ENCODE peak calls at places on chromosomes 3 and 15, in ten cellular contexts. F, A, W, L, V, Y, H, B, R and D are unnamed samples.

GRCh38 chr3:188274249-188274915 is 120.4 kb downstream of the LPP start:
- DNase-seq in H (no peak), R (no peak), W (no peak), Y (no peak), F (no peak), B (no peak), L (no peak), A (no peak), V (no peak), D (no peak)

GRCh38 chr15:71649894-71650293 is 160.5 kb upstream of the NR2E3 start:
- DNase-seq in A (no peak), R (no peak), F (no peak), H (peak; percentile 59), Y (no peak), L (no peak), V (no peak), B (no peak), W (no peak), D (no peak)

GRCh38 chr3:123297627-123297899 is 95.8 kb downstream of the SEC22A start:
- DNase-seq in Y (no peak), B (no peak), H (no peak), W (no peak), L (no peak), V (no peak), R (no peak), A (no peak), F (no peak), D (no peak)

GRCh38 chr3:109005443-109005842 is 51.8 kb upstream of the GUCA1C start:
- DNase-seq in V (no peak), B (no peak), R (no peak), H (no peak), L (no peak), W (no peak), F (no peak), Y (no peak), A (no peak), D (no peak)

GRCh38 chr15:89068325-89068784 is 19.9 kb upstream of the ABHD2 start:
- DNase-seq in V (no peak), W (no peak), A (peak; percentile 52), F (no peak), Y (no peak), H (peak; percentile 95), B (no peak), R (no peak), L (no peak), D (no peak)

GRCh38 chr3:125098929-125099328 is 43.1 kb upstream of the HEG1 start:
- DNase-seq in R (no peak), F (no peak), W (no peak), Y (no peak), V (no peak), H (no peak), L (no peak), B (no peak), A (no peak), D (no peak)

GRCh38 chr3:169466990-169467389 is 196.5 kb downstream of the MECOM start:
- DNase-seq in F (no peak), R (no peak), A (no peak), V (no peak), L (no peak), W (no peak), H (no peak), Y (no peak), B (no peak), D (no peak)

GRCh38 chr15:61447981-61448380 is 218.9 kb upstream of the RORA start:
- DNase-seq in Y (no peak), H (no peak), F (no peak), B (no peak), W (no peak), R (no peak), V (no peak), L (no peak), A (no peak), D (no peak)

GRCh38 chr3:159039286-159039685 is 237.4 kb downstream of the MFSD1 start:
- DNase-seq in R (no peak), W (no peak), Y (no peak), B (no peak), A (no peak), H (no peak), V (no peak), F (no peak), L (no peak), D (no peak)

GRCh38 chr15:88788816-88789215 is 14.4 kb upstream of the ACAN start:
- DNase-seq in Y (no peak), L (no peak), V (no peak), R (no peak), A (no peak), F (no peak), H (peak; percentile 80), B (no peak), W (no peak), D (no peak)

GRCh38 chr3:183613366-183614293 is 21.8 kb upstream of the KLHL24 start:
- DNase-seq in R (peak; percentile 33), V (no peak), L (no peak), H (no peak), A (no peak), W (no peak), Y (no peak), F (no peak), B (no peak), D (no peak)

GRCh38 chr3:69505770-69506407 is 120.0 kb upstream of the FRMD4B start:
- DNase-seq in W (no peak), A (no peak), H (no peak), R (no peak), B (no peak), Y (no peak), F (no peak), L (no peak), V (no peak), D (no peak)

GRCh38 chr15:70473623-70474366 is 289.6 kb downstream of the UACA start:
- DNase-seq in Y (no peak), F (no peak), A (no peak), R (no peak), W (no peak), L (no peak), B (no peak), H (no peak), V (no peak), D (no peak)

GRCh38 chr3:96449803-96450202 is 364.6 kb upstream of the EPHA6 start:
- DNase-seq in B (no peak), H (no peak), V (no peak), R (peak; percentile 73), A (no peak), W (no peak), Y (no peak), F (no peak), L (no peak), D (no peak)

GRCh38 chr15:63971427-63971805 is 74.9 kb downstream of the DAPK2 start:
- DNase-seq in V (peak; percentile 37), R (no peak), Y (no peak), F (no peak), H (no peak), B (no peak), W (peak; percentile 9), A (peak; percentile 29), L (no peak), D (no peak)

GRCh38 chr15:43370310-43370974 is 401 bp downstream of the ZSCAN29 start:
- DNase-seq in V (no peak), F (peak; percentile 46), H (no peak), L (peak; percentile 28), W (no peak), Y (peak; percentile 22), B (peak; percentile 27), R (peak; percentile 26), A (peak; percentile 6), D (no peak)

GRCh38 chr3:115651089-115651488 is 27.8 kb downstream of the GAP43 start:
- DNase-seq in H (no peak), B (no peak), V (no peak), W (no peak), R (no peak), L (no peak), F (no peak), Y (no peak), A (no peak), D (no peak)

GRCh38 chr15:29095746-29096145 is 173.9 kb downstream of the NSMCE3 start:
- DNase-seq in W (no peak), Y (no peak), L (no peak), R (no peak), B (no peak), A (no peak), F (no peak), H (no peak), V (no peak), D (no peak)

GRCh38 chr3:58531956-58532355 is 5.0 kb downstream of the ACOX2 start:
- DNase-seq in H (peak; percentile 44), L (no peak), B (no peak), V (no peak), Y (no peak), F (no peak), R (no peak), A (no peak), W (no peak), D (no peak)

GRCh38 chr3:194326192-194327029 is 24.7 kb downstream of the CPN2 start:
- DNase-seq in R (no peak), W (no peak), Y (no peak), L (no peak), A (no peak), B (no peak), V (no peak), H (peak; percentile 36), F (no peak), D (no peak)

GRCh38 chr3:189967254-189967865 is 153.3 kb downstream of the P3H2 start:
- DNase-seq in F (peak; percentile 57), L (peak; percentile 39), B (peak; percentile 42), V (no peak), Y (no peak), H (peak; percentile 76), A (peak; percentile 32), W (no peak), R (peak; percentile 63), D (no peak)

GRCh38 chr3:96267577-96267976 is 546.8 kb upstream of the EPHA6 start:
- DNase-seq in B (no peak), F (peak; percentile 10), W (no peak), Y (no peak), H (no peak), L (no peak), R (no peak), V (no peak), A (no peak), D (no peak)

GRCh38 chr3:123444023-123444422 is 4.9 kb downstream of the ADCY5 start:
- DNase-seq in A (no peak), H (no peak), F (no peak), L (peak; percentile 45), R (no peak), Y (no peak), B (no peak), V (no peak), W (no peak), D (no peak)

GRCh38 chr15:49831206-49831965 is 210.5 kb downstream of the DTWD1 start:
- DNase-seq in L (no peak), Y (peak; percentile 63), R (no peak), B (no peak), W (no peak), V (no peak), H (peak; percentile 68), A (no peak), F (no peak), D (no peak)

GRCh38 chr15:67670647-67671305 is 128.3 kb downstream of the MAP2K5 start:
- DNase-seq in F (no peak), H (no peak), L (no peak), W (no peak), R (no peak), B (no peak), A (no peak), Y (no peak), V (no peak), D (no peak)

GRCh38 chr3:46300461-46300789 is 53.5 kb upstream of the CCR2 start:
- DNase-seq in B (no peak), W (no peak), H (no peak), R (no peak), V (no peak), A (no peak), F (no peak), L (no peak), Y (no peak), D (no peak)

GRCh38 chr3:150699068-150699635 is 4.6 kb downstream of the ERICH6 start:
- DNase-seq in Y (peak; percentile 26), A (no peak), H (peak; percentile 22), W (no peak), B (no peak), V (no peak), F (no peak), L (no peak), R (no peak), D (no peak)

GRCh38 chr15:83775738-83776137 is 121.8 kb downstream of the ADAMTSL3 start:
- DNase-seq in R (no peak), A (no peak), H (no peak), Y (no peak), V (no peak), F (no peak), W (no peak), L (no peak), B (no peak), D (no peak)